ENCODE peak calls at places on chromosome 11, in ten cellular contexts. B is Calu3; I is activated effector memory CD4-positive, alpha-beta T cell treated with Interleukin-2 at 50 U/mL for 16 hours; Y is Caco-2; G is EL; P is A172; F is iris pigment epithelial cell; U is GM12892; X is left cardiac atrium; E is cardiac fibroblast. T is an unnamed sample.

GRCh38 chr11:3913921-3914320 is 58.5 kb downstream of the STIM1 start:
- DNase-seq in F (no peak), Y (no peak), I (no peak), U (no peak), B (no peak), E (no peak), G (no peak), X (no peak), P (no peak), T (no peak)

GRCh38 chr11:10604340-10604748 is 35.9 kb upstream of the LYVE1 start:
- DNase-seq in E (peak), G (peak), U (no peak), Y (no peak), I (no peak), F (peak), X (peak), B (no peak), P (no peak), T (no peak)

GRCh38 chr11:131888230-131888826 is 517.9 kb downstream of the NTM start:
- DNase-seq in Y (no peak), P (peak), X (no peak), B (no peak), U (no peak), E (peak), I (no peak), F (peak), G (peak), T (peak)

GRCh38 chr11:118552341-118552740 is 13.4 kb downstream of the IFT46 start:
- DNase-seq in F (no peak), B (no peak), I (no peak), U (no peak), E (no peak), X (no peak), G (no peak), Y (peak), P (no peak), T (no peak)

GRCh38 chr11:45471002-45471665 is 185.0 kb upstream of the SYT13 start:
- DNase-seq in P (no peak), X (no peak), U (no peak), B (no peak), G (no peak), I (no peak), Y (no peak), F (no peak), E (no peak), T (no peak)

GRCh38 chr11:35364101-35364780 is 55.1 kb downstream of the SLC1A2 start:
- DNase-seq in F (peak), E (peak), Y (no peak), P (peak), I (no peak), X (peak), B (peak), U (no peak), G (peak), T (peak)

GRCh38 chr11:119172513-119172912 is 4.0 kb downstream of the NLRX1 start:
- DNase-seq in X (peak), U (no peak), G (no peak), Y (no peak), E (no peak), B (no peak), I (no peak), F (no peak), P (no peak), T (no peak)

GRCh38 chr11:35179466-35180135 is 40.6 kb downstream of the CD44 start:
- DNase-seq in X (no peak), I (no peak), B (no peak), Y (no peak), G (peak), U (no peak), F (no peak), E (no peak), P (no peak), T (no peak)

GRCh38 chr11:2259466-2259830 is 10.9 kb downstream of the ASCL2 start:
- DNase-seq in I (no peak), G (no peak), U (no peak), E (no peak), P (no peak), Y (peak), B (no peak), F (no peak), X (no peak), T (no peak)

GRCh38 chr11:20647976-20648565 is 21.3 kb upstream of the NELL1 start:
- DNase-seq in E (peak), U (peak), F (peak), I (no peak), B (peak), G (peak), Y (no peak), X (no peak), P (peak), T (peak)